ENCODE peak calls at places on chromosomes 1 and 21, in five cellular contexts. One of them, this sample, is unnamed.
A peak's percentile ranks its signal among the peaks of the same experiment; 100 is the strongest.

GRCh38 chr1:180881806-180882509 is 30.7 kb upstream of the KIAA1614 start:
- DNase-seq in activated T-cell treated with anti-CD3 and anti-CD28 coated beads for 1 hour: no peak
- DNase-seq in LoVo: peak; percentile 50
- DNase-seq in substantia nigra: no peak
- DNase-seq in NCI-H226: peak; percentile 26
- DNase-seq in this sample: no peak

GRCh38 chr21:44653656-44654575 is 543 bp downstream of the KRTAP12-4 start:
- DNase-seq in activated T-cell treated with anti-CD3 and anti-CD28 coated beads for 1 hour: peak; percentile 22
- DNase-seq in LoVo: no peak
- DNase-seq in substantia nigra: no peak
- DNase-seq in NCI-H226: no peak
- DNase-seq in this sample: peak; percentile 33

GRCh38 chr1:34113887-34114286 is 51.1 kb downstream of the CSMD2 start:
- DNase-seq in activated T-cell treated with anti-CD3 and anti-CD28 coated beads for 1 hour: no peak
- DNase-seq in LoVo: peak; percentile 17
- DNase-seq in substantia nigra: no peak
- DNase-seq in NCI-H226: no peak
- DNase-seq in this sample: no peak

GRCh38 chr1:226624526-226624925 is 76.0 kb downstream of the STUM start:
- DNase-seq in activated T-cell treated with anti-CD3 and anti-CD28 coated beads for 1 hour: no peak
- DNase-seq in LoVo: no peak
- DNase-seq in substantia nigra: no peak
- DNase-seq in NCI-H226: no peak
- DNase-seq in this sample: no peak

GRCh38 chr21:38881041-38881570 is 75.4 kb downstream of the ETS2 start:
- DNase-seq in activated T-cell treated with anti-CD3 and anti-CD28 coated beads for 1 hour: no peak
- DNase-seq in LoVo: no peak
- DNase-seq in substantia nigra: no peak
- DNase-seq in NCI-H226: no peak
- DNase-seq in this sample: no peak

GRCh38 chr21:35139382-35139715 is 90.2 kb upstream of the RUNX1 start:
- DNase-seq in activated T-cell treated with anti-CD3 and anti-CD28 coated beads for 1 hour: no peak
- DNase-seq in LoVo: no peak
- DNase-seq in substantia nigra: no peak
- DNase-seq in NCI-H226: no peak
- DNase-seq in this sample: no peak

GRCh38 chr21:35828161-35828560 is 232.2 kb downstream of the SETD4 start:
- DNase-seq in activated T-cell treated with anti-CD3 and anti-CD28 coated beads for 1 hour: no peak
- DNase-seq in LoVo: no peak
- DNase-seq in substantia nigra: no peak
- DNase-seq in NCI-H226: no peak
- DNase-seq in this sample: no peak

GRCh38 chr1:186747661-186748060 is 67.4 kb upstream of the PTGS2 start:
- DNase-seq in activated T-cell treated with anti-CD3 and anti-CD28 coated beads for 1 hour: no peak
- DNase-seq in LoVo: no peak
- DNase-seq in substantia nigra: no peak
- DNase-seq in NCI-H226: no peak
- DNase-seq in this sample: no peak

GRCh38 chr1:233708416-233708815 is 94.5 kb downstream of the KCNK1 start:
- DNase-seq in activated T-cell treated with anti-CD3 and anti-CD28 coated beads for 1 hour: no peak
- DNase-seq in LoVo: peak; percentile 24
- DNase-seq in substantia nigra: no peak
- DNase-seq in NCI-H226: no peak
- DNase-seq in this sample: no peak

GRCh38 chr1:32273389-32274208 is 18.3 kb upstream of the HDAC1 start:
- DNase-seq in activated T-cell treated with anti-CD3 and anti-CD28 coated beads for 1 hour: peak; percentile 82
- DNase-seq in LoVo: peak; percentile 52
- DNase-seq in substantia nigra: no peak
- DNase-seq in NCI-H226: peak; percentile 69
- DNase-seq in this sample: peak; percentile 75

GRCh38 chr1:59011663-59012062 is 227.8 kb upstream of the JUN start:
- DNase-seq in activated T-cell treated with anti-CD3 and anti-CD28 coated beads for 1 hour: no peak
- DNase-seq in LoVo: no peak
- DNase-seq in substantia nigra: no peak
- DNase-seq in NCI-H226: no peak
- DNase-seq in this sample: no peak

GRCh38 chr1:219555802-219556201 is 57.1 kb downstream of the ZC3H11B start:
- DNase-seq in activated T-cell treated with anti-CD3 and anti-CD28 coated beads for 1 hour: no peak
- DNase-seq in LoVo: no peak
- DNase-seq in substantia nigra: no peak
- DNase-seq in NCI-H226: no peak
- DNase-seq in this sample: no peak

This sample was measured in effector CD8-positive, alpha-beta T cell.